ENCODE peak calls at places on chromosomes 7 and 10, in nine cellular contexts. V, I, X, F, J, Z, H, O and T are unnamed samples.

GRCh38 chr7:351681-352480 is 61.9 kb downstream of the FOXL3 start:
- DNase-seq in V (no peak), J (no peak), Z (peak), H (no peak), O (no peak), I (peak), F (no peak), X (no peak), T (no peak)

GRCh38 chr10:62805139-62806092 is 896 bp downstream of the ADO start:
- DNase-seq in O (no peak), I (peak), X (no peak), J (peak), H (peak), Z (no peak), F (no peak), V (peak), T (peak)

GRCh38 chr7:101112233-101112632 is 14.7 kb upstream of the SERPINE1 start:
- DNase-seq in O (peak), V (no peak), I (no peak), H (no peak), Z (no peak), X (peak), J (no peak), F (no peak), T (peak)

GRCh38 chr10:110398419-110399162 is 93.9 kb upstream of the SMNDC1 start:
- DNase-seq in F (no peak), H (no peak), O (no peak), J (peak), Z (no peak), V (no peak), I (no peak), X (peak), T (no peak)

GRCh38 chr7:133434246-133434865 is 181.5 kb downstream of the EXOC4 start:
- DNase-seq in H (no peak), I (no peak), J (no peak), O (no peak), X (no peak), Z (no peak), V (peak), F (peak), T (no peak)

GRCh38 chr10:77090381-77091356 is 546.9 kb downstream of the KCNMA1 start:
- DNase-seq in F (no peak), Z (no peak), V (no peak), X (no peak), J (peak), H (peak), O (no peak), I (no peak), T (no peak)

GRCh38 chr7:84196007-84196551 is 1.5 kb upstream of the SEMA3A start:
- DNase-seq in H (no peak), O (no peak), I (no peak), F (peak), V (no peak), J (peak), X (no peak), Z (no peak), T (no peak)

GRCh38 chr7:87851242-87851641 is 24.9 kb downstream of the SLC25A40 start:
- DNase-seq in X (no peak), H (no peak), Z (no peak), V (no peak), I (no peak), O (no peak), J (no peak), F (no peak), T (no peak)

GRCh38 chr10:16788125-16788524 is 29.1 kb downstream of the RSU1 start:
- DNase-seq in Z (no peak), F (no peak), J (no peak), V (no peak), H (no peak), X (no peak), O (no peak), I (no peak), T (no peak)

GRCh38 chr7:107017965-107018714 is 26.4 kb upstream of the PRKAR2B start:
- DNase-seq in Z (no peak), H (no peak), V (no peak), O (no peak), F (no peak), X (no peak), I (no peak), J (no peak), T (no peak)

GRCh38 chr10:10138685-10139084 is 879.0 kb upstream of the CELF2 start:
- DNase-seq in Z (no peak), J (peak), H (no peak), O (no peak), V (no peak), X (no peak), F (no peak), I (no peak), T (no peak)

GRCh38 chr7:45112648-45113047 is 1.2 kb upstream of the TBRG4 start:
- DNase-seq in V (no peak), I (no peak), F (no peak), O (no peak), H (no peak), J (peak), Z (no peak), X (no peak), T (no peak)

GRCh38 chr10:24462889-24463552 is 254.1 kb downstream of the KIAA1217 start:
- DNase-seq in O (no peak), Z (no peak), J (no peak), H (no peak), V (no peak), F (no peak), X (no peak), I (no peak), T (peak)

GRCh38 chr10:20415684-20416083 is 481.4 kb downstream of the NEBL start:
- DNase-seq in I (no peak), X (no peak), Z (no peak), V (no peak), H (no peak), F (no peak), O (no peak), J (peak), T (no peak)

GRCh38 chr10:115171392-115171960 is 78.3 kb downstream of the ATRNL1 start:
- DNase-seq in J (peak), H (no peak), F (peak), Z (no peak), O (no peak), X (no peak), V (no peak), I (no peak), T (no peak)

GRCh38 chr7:64630496-64630895 is 35.4 kb upstream of the ZNF107 start:
- DNase-seq in J (peak), I (no peak), H (no peak), V (peak), Z (no peak), O (no peak), X (no peak), F (peak), T (peak)

GRCh38 chr7:107090452-107090851 is 45.9 kb downstream of the PRKAR2B start:
- DNase-seq in H (no peak), J (no peak), F (no peak), O (no peak), Z (no peak), I (no peak), X (no peak), V (no peak), T (no peak)

GRCh38 chr7:157566631-157567006 is 229.8 kb downstream of the DNAJB6 start:
- DNase-seq in Z (no peak), X (no peak), I (peak), J (no peak), H (no peak), F (no peak), V (no peak), O (no peak), T (no peak)

GRCh38 chr7:1665721-1666250 is 4.3 kb upstream of the ELFN1 start:
- DNase-seq in H (peak), J (peak), V (no peak), X (no peak), F (no peak), I (peak), O (no peak), Z (no peak), T (no peak)

GRCh38 chr7:51188987-51189386 is 127.6 kb downstream of the COBL start:
- DNase-seq in F (no peak), V (no peak), I (no peak), Z (no peak), J (no peak), X (no peak), O (no peak), H (no peak), T (no peak)

GRCh38 chr7:22732556-22733126 is 5.6 kb downstream of the IL6 start:
- DNase-seq in I (peak), Z (no peak), F (no peak), X (no peak), V (no peak), J (peak), O (no peak), H (no peak), T (no peak)

GRCh38 chr7:123819001-123819400 is 26.0 kb upstream of the HYAL4 start:
- DNase-seq in H (no peak), V (no peak), O (no peak), J (no peak), I (no peak), X (no peak), Z (no peak), F (no peak), T (no peak)

GRCh38 chr7:134701272-134701671 is 54.6 kb downstream of the BPGM start:
- DNase-seq in F (no peak), H (no peak), O (no peak), I (no peak), Z (no peak), V (no peak), J (peak), X (no peak), T (no peak)

GRCh38 chr10:71426058-71426605 is 29.4 kb downstream of the CDH23 start:
- DNase-seq in Z (no peak), H (no peak), O (no peak), V (no peak), I (no peak), X (no peak), J (no peak), F (no peak), T (no peak)

GRCh38 chr7:26117142-26117807 is 34.7 kb upstream of the NFE2L3 start:
- DNase-seq in Z (no peak), V (peak), X (no peak), H (no peak), J (no peak), O (no peak), I (no peak), F (no peak), T (no peak)